ENCODE peak calls at places on chromosomes 1 and 21, in four cellular contexts. H is right cardiac atrium; U is AG04450; I is effector memory CD4-positive, alpha-beta T cell. K is an unnamed sample. For H3K27me3, the result is how much of the 10 kb centered on the place peaks cover.

GRCh38 chr1:91717839-91718238 is 168.1 kb downstream of the TGFBR3 start:
- DNase-seq in H (no peak), U (no peak), I (no peak), K (no peak)

GRCh38 chr1:201276891-201277290 is 6.4 kb upstream of the PKP1 start:
- DNase-seq in H (no peak), U (no peak), I (no peak), K (no peak)

GRCh38 chr1:94560333-94560732 is 18.8 kb upstream of the F3 start:
- DNase-seq in U (no peak), I (no peak), H (no peak), K (no peak)

GRCh38 chr1:156860113-156860638 is 489 bp upstream of the NTRK1 start:
- DNase-seq in H (peak), I (peak), U (no peak), K (no peak)

GRCh38 chr1:63326106-63326472 is 3.7 kb downstream of the FOXD3 start:
- DNase-seq in U (no peak), I (no peak), H (no peak), K (no peak)

GRCh38 chr1:153967109-153967999 is at the start of gene CREB3L4:
- DNase-seq in U (peak), I (peak), H (peak), K (peak)

GRCh38 chr1:114609826-114610225 is 28.4 kb upstream of the BCAS2 start:
- DNase-seq in I (no peak), U (no peak), H (no peak), K (no peak)

GRCh38 chr1:229237320-229237719 is 33.6 kb upstream of the RAB4A start:
- DNase-seq in U (no peak), H (no peak), I (no peak), K (no peak)

GRCh38 chr1:84407524-84408318 is 9.4 kb downstream of the DNASE2B start:
- DNase-seq in H (no peak), I (no peak), U (no peak), K (no peak)

GRCh38 chr1:229159668-229160544 is 111.0 kb upstream of the RAB4A start:
- DNase-seq in H (no peak), U (no peak), I (no peak), K (no peak)

GRCh38 chr1:15154480-15155036 is 1.0 kb downstream of the TMEM51 start:
- DNase-seq in U (no peak), I (no peak), H (peak), K (peak)

GRCh38 chr1:196056966-196057365 is 551.3 kb downstream of the KCNT2 start:
- DNase-seq in I (no peak), U (no peak), H (no peak), K (no peak)

GRCh38 chr1:85952460-85952859 is 204.1 kb downstream of the COL24A1 start:
- DNase-seq in H (no peak), U (peak), I (no peak), K (no peak)

GRCh38 chr1:94020764-94021579 is 100.0 kb downstream of the ABCA4 start:
- DNase-seq in I (no peak), U (peak), H (no peak), K (no peak)

GRCh38 chr1:16243936-16244649 is 7.1 kb upstream of the CPLANE2 start:
- DNase-seq in H (peak), I (peak), U (peak), K (peak)

GRCh38 chr1:226474443-226475111 is 66.7 kb upstream of the PARP1 start:
- DNase-seq in I (no peak), U (no peak), H (no peak), K (no peak)

GRCh38 chr1:174902531-174903099 is 97.1 kb upstream of the CACYBP start:
- DNase-seq in U (no peak), H (no peak), I (no peak), K (no peak)

GRCh38 chr1:50105430-50105829 is 3.3 kb upstream of the ELAVL4 start:
- DNase-seq in I (no peak), H (no peak), U (no peak), K (no peak)

GRCh38 chr1:1434131-1434811 is 1.2 kb upstream of the VWA1 start:
- DNase-seq in I (no peak), U (no peak), H (peak), K (peak)

GRCh38 chr21:45264146-45264918 is 23.4 kb downstream of the POFUT2 start:
- DNase-seq in U (no peak), H (peak), I (no peak), K (no peak)

GRCh38 chr1:117600966-117601365 is 4.9 kb upstream of the TENT5C start:
- DNase-seq in U (no peak), H (peak), I (no peak), K (no peak)

GRCh38 chr1:211323156-211324063 is 3.2 kb upstream of the TRAF5 start:
- DNase-seq in H (no peak), I (peak), U (no peak), K (peak)

GRCh38 chr1:237610157-237610556 is 280.6 kb downstream of the ZP4 start:
- DNase-seq in I (no peak), H (no peak), U (no peak), K (no peak)

GRCh38 chr1:26695417-26696190 is at the start of gene ARID1A:
- DNase-seq in H (peak), I (peak), U (peak), K (peak)

GRCh38 chr1:26694597-26695416 is 1.0 kb upstream of the ARID1A start:
- DNase-seq in I (no peak), H (no peak), U (no peak), K (no peak)

GRCh38 chr1:26693557-26694184 is 2.1 kb upstream of the ARID1A start:
- DNase-seq in H (no peak), U (no peak), I (no peak), K (no peak)

GRCh38 chr1:26692793-26693490 is 2.9 kb upstream of the ARID1A start:
- DNase-seq in I (peak), H (peak), U (peak), K (peak)

DNA sequence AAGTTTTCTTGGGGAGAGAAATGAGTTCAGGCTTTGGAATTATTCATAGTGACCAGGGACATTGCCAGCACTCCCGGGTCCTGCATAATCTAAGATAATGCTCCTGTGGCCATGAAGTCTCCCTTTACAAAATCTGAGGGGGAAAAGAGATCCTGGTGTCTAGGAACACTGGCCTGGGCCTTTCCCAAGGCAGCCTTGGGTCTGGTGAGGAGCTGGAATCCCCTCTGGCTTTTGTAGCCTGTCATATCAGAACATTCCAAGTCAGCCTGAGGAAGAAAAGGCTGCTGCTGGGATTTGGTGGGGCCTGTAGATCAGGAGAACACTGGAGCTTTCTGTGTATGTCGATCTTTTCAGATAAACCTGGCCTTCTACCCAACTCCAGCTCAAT is 1.6 kb upstream of the ARID1A start:
- DNase-seq in U (no peak), H (peak), I (no peak), K (no peak)
- H3K4me3 ChIP-seq in U (no peak), H (no peak), I (no peak), K (peak)

GRCh38 chr1:166920561-166921475 is 44.8 kb upstream of the TADA1 start:
- DNase-seq in I (no peak), H (peak), U (no peak), K (peak)
- H3K27me3 ChIP-seq in I (under half), H (under half), U (under half), K (under half)

GRCh38 chr1:67700220-67700619 is 15.2 kb downstream of the GADD45A start:
- DNase-seq in H (no peak), I (no peak), U (no peak), K (no peak)
- H3K27ac ChIP-seq in H (no peak), I (no peak), U (no peak), K (peak)

GRCh38 chr1:145759713-145760112 is 40.4 kb downstream of the CD160 start:
- DNase-seq in U (no peak), H (no peak), I (no peak), K (no peak)

GRCh38 chr1:145758575-145758974 is 39.3 kb downstream of the CD160 start:
- DNase-seq in U (no peak), H (no peak), I (no peak), K (no peak)

GRCh38 chr1:145757420-145757819 is 38.1 kb downstream of the CD160 start:
- DNase-seq in U (no peak), I (no peak), H (no peak), K (no peak)

GRCh38 chr1:145758116-145758515 is 38.8 kb downstream of the CD160 start:
- DNase-seq in I (no peak), U (no peak), H (no peak), K (peak)
- H3K4me3 ChIP-seq in I (no peak), U (no peak), H (no peak), K (no peak)

GRCh38 chr1:147547065-147547464 is 5.8 kb downstream of the BCL9 start:
- DNase-seq in U (no peak), H (no peak), I (no peak), K (no peak)
- H3K27me3 ChIP-seq in U (under half), H (under half), I (under half), K (under half)

GRCh38 chr1:66333463-66334232 is 200.3 kb upstream of the SGIP1 start:
- DNase-seq in H (peak), I (no peak), U (no peak), K (peak)
- H3K27ac ChIP-seq in H (peak), I (peak), U (no peak), K (peak)

GRCh38 chr21:17612023-17612564 is 607 bp downstream of the BTG3 start:
- DNase-seq in I (peak), H (peak), U (no peak), K (peak)

GRCh38 chr21:17612565-17613241 is at the start of gene BTG3:
- DNase-seq in I (peak), U (peak), H (peak), K (peak)

GRCh38 chr21:17611414-17612022 is 1.2 kb downstream of the BTG3 start:
- DNase-seq in I (peak), U (peak), H (peak), K (peak)

GRCh38 chr21:17609681-17610080 is 3.0 kb downstream of the BTG3 start:
- DNase-seq in U (no peak), I (no peak), H (no peak), K (no peak)

DNA sequence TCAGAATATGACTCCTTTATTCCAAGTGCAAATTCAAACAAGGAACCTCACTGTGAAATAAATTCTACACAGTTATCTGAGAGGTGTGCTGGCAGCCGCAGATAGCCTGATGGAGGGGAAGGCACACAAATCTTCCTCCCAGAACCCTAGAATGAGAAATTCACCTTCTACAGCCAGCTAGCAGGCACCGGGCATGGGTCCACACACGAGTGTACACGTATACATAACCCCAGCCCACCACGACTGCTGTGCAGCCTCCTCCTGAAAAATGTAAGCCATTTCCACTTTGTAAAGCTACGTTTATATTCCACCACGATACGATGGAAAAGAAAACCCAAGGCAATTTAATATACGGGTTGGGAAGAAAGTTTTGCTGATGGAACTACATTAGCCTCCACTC is 1.8 kb downstream of the BTG3 start:
- DNase-seq in H (peak), I (no peak), U (no peak), K (no peak)
- H3K4me3 ChIP-seq in H (peak), I (peak), U (peak), K (peak)

GRCh38 chr1:54972436-54972835 is 8.0 kb upstream of the TMEM61 start:
- DNase-seq in H (no peak), U (no peak), I (no peak), K (no peak)
- H3K27me3 ChIP-seq in H (under half), U (under half), I (under half), K (under half)

GRCh38 chr1:24216730-24217129 is 29.6 kb upstream of the IFNLR1 start:
- DNase-seq in U (no peak), I (no peak), H (no peak), K (no peak)
- H3K27ac ChIP-seq in U (no peak), I (no peak), H (no peak), K (no peak)

K was measured in heart right ventricle.